ENCODE peak calls at places on chromosome 11, in seven cellular contexts. K is effector memory CD4-positive, alpha-beta T cell; Z is K562; U is pancreas; F is neural progenitor cell; R is esophagus squamous epithelium; H is PC-3. C is an unnamed sample.

GRCh38 chr11:820655-821512 is 2.2 kb downstream of the PNPLA2 start:
- DNase-seq in Z (no peak), H (peak), K (no peak), U (peak), R (no peak), F (no peak), C (peak)

GRCh38 chr11:1234771-1235614 is 12.1 kb downstream of the MUC5B start:
- DNase-seq in R (no peak), Z (no peak), U (peak), K (no peak), F (peak), H (no peak), C (no peak)

GRCh38 chr11:15551897-15552851 is 437.5 kb downstream of the INSC start:
- DNase-seq in U (no peak), R (no peak), H (no peak), Z (no peak), F (peak), K (no peak), C (no peak)

GRCh38 chr11:95520765-95521542 is 268.6 kb downstream of the FAM76B start:
- DNase-seq in K (no peak), R (no peak), Z (no peak), U (no peak), F (no peak), H (peak), C (no peak)

GRCh38 chr11:126989942-126990715 is 10.4 kb downstream of the KIRREL3 start:
- DNase-seq in U (peak), K (peak), F (peak), R (no peak), H (peak), Z (peak), C (peak)

GRCh38 chr11:26741036-26741435 is 19.2 kb upstream of the SLC5A12 start:
- DNase-seq in Z (peak), K (no peak), F (peak), H (no peak), R (no peak), U (no peak), C (no peak)

GRCh38 chr11:107271425-107271824 is 186.2 kb downstream of the CWF19L2 start:
- DNase-seq in K (no peak), H (no peak), R (no peak), U (no peak), Z (no peak), F (no peak), C (no peak)

GRCh38 chr11:44725016-44725651 is 1.6 kb upstream of the TSPAN18 start:
- DNase-seq in K (no peak), H (no peak), R (no peak), U (no peak), Z (no peak), F (no peak), C (no peak)

GRCh38 chr11:1749020-1749758 is 1.2 kb downstream of the IFITM10 start:
- DNase-seq in K (no peak), H (no peak), Z (no peak), R (no peak), F (peak), U (peak), C (no peak)

GRCh38 chr11:94125408-94126120 is 3.1 kb upstream of the PANX1 start:
- DNase-seq in K (no peak), R (no peak), F (no peak), Z (no peak), U (no peak), H (no peak), C (no peak)

GRCh38 chr11:95296621-95297025 is 65.6 kb upstream of the SESN3 start:
- DNase-seq in F (no peak), H (no peak), R (no peak), Z (no peak), U (no peak), K (no peak), C (no peak)

GRCh38 chr11:78379039-78379670 is 38.5 kb downstream of the GAB2 start:
- DNase-seq in K (no peak), H (no peak), Z (peak), R (no peak), U (no peak), F (no peak), C (no peak)

GRCh38 chr11:20089796-20090653 is 70.2 kb downstream of the DBX1 start:
- DNase-seq in Z (peak), K (no peak), R (no peak), F (no peak), H (no peak), U (no peak), C (no peak)

GRCh38 chr11:77067776-77068460 is 1.1 kb downstream of the CAPN5 start:
- DNase-seq in U (peak), F (no peak), K (no peak), R (no peak), Z (no peak), H (no peak), C (no peak)

GRCh38 chr11:109785714-109786113 is 307.5 kb upstream of the ZC3H12C start:
- DNase-seq in U (no peak), R (no peak), F (no peak), Z (no peak), H (peak), K (no peak), C (no peak)

GRCh38 chr11:120952503-120953229 is 71.2 kb upstream of the TBCEL start:
- DNase-seq in R (peak), U (peak), Z (peak), H (peak), F (peak), K (peak), C (peak)

GRCh38 chr11:120953230-120953558 is 70.7 kb upstream of the TBCEL start:
- DNase-seq in H (no peak), K (no peak), R (no peak), U (no peak), Z (no peak), F (no peak), C (no peak)

GRCh38 chr11:120954381-120954780 is 69.5 kb upstream of the TBCEL start:
- DNase-seq in K (no peak), Z (no peak), H (no peak), R (no peak), F (no peak), U (no peak), C (no peak)

GRCh38 chr11:120945042-120945441 is 78.9 kb upstream of the TBCEL start:
- DNase-seq in U (no peak), H (no peak), F (no peak), K (no peak), R (no peak), Z (no peak), C (no peak)

DNA sequence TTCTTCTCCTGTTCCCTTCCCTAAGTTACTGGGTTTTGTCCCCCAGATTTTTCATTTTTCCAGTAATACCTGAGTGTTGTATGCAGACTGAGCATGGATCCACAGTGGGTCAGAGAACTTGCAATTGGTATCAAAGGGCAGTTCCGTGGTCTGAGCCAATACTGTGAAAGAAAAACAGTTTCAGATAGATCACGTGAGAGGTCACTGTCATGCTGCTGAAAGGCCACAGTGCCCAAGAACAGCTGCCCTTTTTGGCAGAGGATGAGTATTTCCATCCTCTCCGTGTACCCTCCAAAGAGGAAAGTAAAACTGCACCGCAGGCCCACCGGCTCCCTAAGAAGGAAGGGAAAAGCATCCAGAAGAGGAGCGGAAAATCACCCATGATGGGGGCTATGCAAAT is 73.0 kb upstream of the TBCEL start:
- DNase-seq in Z (no peak), F (no peak), U (no peak), H (no peak), K (no peak), R (no peak), C (no peak)
- H3K27ac ChIP-seq in Z (no peak), F (no peak), U (no peak), H (no peak), K (no peak), R (no peak), C (no peak)

DNA sequence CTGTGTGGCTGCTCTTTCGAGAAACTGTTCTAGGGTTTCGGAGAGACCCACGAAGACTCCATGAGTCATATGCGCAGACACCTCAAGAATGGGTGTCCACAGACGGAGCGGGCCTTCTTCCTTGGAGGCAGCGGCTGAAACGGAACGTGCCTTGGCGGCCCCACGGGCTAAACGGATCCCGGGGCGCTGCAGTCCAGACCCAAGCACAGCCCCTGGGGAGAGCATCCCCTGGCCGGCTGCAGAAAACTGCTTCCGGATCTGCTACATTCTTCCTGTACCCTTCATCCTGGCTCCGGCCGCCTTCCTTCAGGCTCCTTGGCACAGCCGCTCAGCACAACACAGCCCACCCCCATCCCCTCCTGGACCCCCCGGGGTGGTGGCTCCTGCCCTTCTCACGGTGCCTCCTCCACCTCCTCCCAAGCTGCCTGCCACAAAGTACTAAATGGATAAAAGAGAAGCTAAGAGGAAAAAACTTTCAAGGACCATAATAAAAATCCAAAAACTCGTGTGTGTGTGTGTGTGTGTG is 25.4 kb downstream of the CPT1A start:
- DNase-seq in F (peak), H (no peak), Z (no peak), U (no peak), K (no peak), R (no peak), C (no peak)
- H3K27ac ChIP-seq in F (no peak), H (no peak), Z (no peak), U (no peak), K (no peak), R (no peak), C (no peak)

DNA sequence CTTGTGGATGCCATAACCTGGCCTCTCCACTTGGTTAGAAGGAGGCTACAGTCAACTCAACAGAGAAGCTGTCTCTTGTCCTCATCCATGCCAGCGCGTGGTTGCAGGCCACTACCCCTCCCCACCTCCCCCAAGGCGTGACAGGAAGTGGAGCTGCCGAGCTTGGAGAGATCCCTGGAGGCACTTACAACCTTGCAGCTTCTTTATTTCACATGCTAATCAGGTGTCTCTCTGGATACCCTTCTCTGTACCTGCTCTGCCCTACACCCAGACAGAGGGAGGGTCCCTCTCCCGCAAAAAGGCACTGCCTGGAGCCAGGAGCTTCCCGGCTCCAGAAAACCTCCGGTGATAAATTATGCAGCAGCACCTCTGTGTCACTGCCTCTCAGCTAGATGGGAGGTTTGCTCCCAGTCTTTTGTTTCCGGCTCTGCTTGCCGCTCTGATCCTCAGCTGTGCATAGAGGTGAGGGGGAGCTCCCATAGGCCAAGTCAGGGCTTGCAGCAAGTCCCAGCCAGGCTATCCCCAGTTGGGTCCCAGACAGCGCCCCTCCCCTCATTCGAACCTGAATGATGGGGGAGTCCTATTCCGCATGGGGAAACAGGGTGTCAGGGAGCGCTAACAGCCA is 5.7 kb downstream of the LRP4 start:
- DNase-seq in F (peak), K (no peak), R (no peak), H (peak), U (no peak), Z (no peak), C (peak)
- H3K27ac ChIP-seq in F (peak), K (no peak), R (no peak), H (no peak), U (no peak), Z (no peak), C (peak)

DNA sequence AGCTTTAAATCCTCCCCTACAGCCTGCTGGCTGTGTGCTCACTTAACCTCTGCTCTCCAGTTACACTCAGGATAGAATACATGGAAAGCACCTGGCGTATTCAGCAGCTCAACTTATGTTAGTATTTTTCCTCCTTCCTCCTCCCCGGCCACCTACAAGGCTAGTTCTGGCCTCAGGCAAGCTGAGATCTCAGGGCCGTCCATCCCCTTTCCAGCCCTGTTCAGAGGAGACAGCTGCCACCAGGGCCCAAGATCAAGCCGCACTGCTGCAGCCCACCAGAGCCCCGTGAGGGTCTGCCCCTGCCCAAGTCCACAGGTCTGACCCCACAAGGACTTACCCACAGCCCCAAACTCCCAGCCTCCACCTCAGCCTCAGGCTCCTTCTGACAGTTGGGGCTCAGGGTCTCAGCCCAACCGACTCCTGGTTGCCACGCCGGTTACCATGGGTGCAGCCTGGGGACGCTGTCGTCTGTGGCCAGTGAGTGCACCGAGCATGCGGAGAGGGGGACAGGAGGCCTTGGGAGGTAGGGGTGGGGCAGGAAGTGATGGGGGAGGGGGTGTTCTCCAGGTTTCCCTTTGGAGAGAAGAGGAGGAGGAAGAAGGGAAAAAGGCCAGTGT is at the start of gene C11orf16:
- DNase-seq in U (no peak), H (no peak), F (no peak), Z (no peak), R (no peak), K (no peak), C (no peak)
- H3K27ac ChIP-seq in U (no peak), H (no peak), F (no peak), Z (no peak), R (no peak), K (no peak), C (no peak)

GRCh38 chr11:12402027-12402426 is 24.7 kb downstream of the PARVA start:
- DNase-seq in K (no peak), Z (no peak), H (no peak), U (no peak), F (no peak), R (no peak), C (no peak)

GRCh38 chr11:12399355-12399754 is 22.0 kb downstream of the PARVA start:
- DNase-seq in H (no peak), F (no peak), U (no peak), R (no peak), Z (no peak), K (no peak), C (no peak)

GRCh38 chr11:12395333-12395732 is 18.0 kb downstream of the PARVA start:
- DNase-seq in U (no peak), R (no peak), Z (no peak), F (no peak), K (no peak), H (no peak), C (peak)

GRCh38 chr11:12394601-12395000 is 17.2 kb downstream of the PARVA start:
- DNase-seq in Z (no peak), H (no peak), R (no peak), U (no peak), F (no peak), K (no peak), C (no peak)

GRCh38 chr11:12397953-12398352 is 20.6 kb downstream of the PARVA start:
- DNase-seq in U (no peak), K (no peak), Z (no peak), H (peak), R (no peak), F (no peak), C (no peak)
- H3K27ac ChIP-seq in U (no peak), K (no peak), Z (no peak), H (no peak), R (peak), F (no peak), C (no peak)

GRCh38 chr11:63609971-63610580 is 4.2 kb downstream of the PLAAT3 start:
- DNase-seq in Z (no peak), U (no peak), F (no peak), K (no peak), H (no peak), R (no peak), C (no peak)

GRCh38 chr11:63611395-63611747 is 2.9 kb downstream of the PLAAT3 start:
- DNase-seq in H (no peak), F (no peak), Z (no peak), R (no peak), K (no peak), U (no peak), C (no peak)

GRCh38 chr11:63612181-63612580 is 2.1 kb downstream of the PLAAT3 start:
- DNase-seq in F (no peak), H (no peak), R (no peak), U (no peak), Z (no peak), K (no peak), C (no peak)

GRCh38 chr11:63609536-63609935 is 4.7 kb downstream of the PLAAT3 start:
- DNase-seq in R (no peak), F (no peak), U (no peak), H (no peak), K (no peak), Z (no peak), C (peak)

GRCh38 chr11:63610604-63611394 is 3.4 kb downstream of the PLAAT3 start:
- DNase-seq in Z (no peak), R (no peak), U (no peak), K (no peak), F (peak), H (no peak), C (no peak)
- H3K27ac ChIP-seq in Z (no peak), R (no peak), U (no peak), K (no peak), F (no peak), H (no peak), C (peak)

GRCh38 chr11:86149813-86150212 is 80.9 kb upstream of the PICALM start:
- DNase-seq in Z (no peak), F (no peak), K (no peak), R (no peak), H (no peak), U (no peak), C (no peak)
- H3K27ac ChIP-seq in Z (peak), F (no peak), K (no peak), R (no peak), H (no peak), U (no peak), C (peak)

DNA sequence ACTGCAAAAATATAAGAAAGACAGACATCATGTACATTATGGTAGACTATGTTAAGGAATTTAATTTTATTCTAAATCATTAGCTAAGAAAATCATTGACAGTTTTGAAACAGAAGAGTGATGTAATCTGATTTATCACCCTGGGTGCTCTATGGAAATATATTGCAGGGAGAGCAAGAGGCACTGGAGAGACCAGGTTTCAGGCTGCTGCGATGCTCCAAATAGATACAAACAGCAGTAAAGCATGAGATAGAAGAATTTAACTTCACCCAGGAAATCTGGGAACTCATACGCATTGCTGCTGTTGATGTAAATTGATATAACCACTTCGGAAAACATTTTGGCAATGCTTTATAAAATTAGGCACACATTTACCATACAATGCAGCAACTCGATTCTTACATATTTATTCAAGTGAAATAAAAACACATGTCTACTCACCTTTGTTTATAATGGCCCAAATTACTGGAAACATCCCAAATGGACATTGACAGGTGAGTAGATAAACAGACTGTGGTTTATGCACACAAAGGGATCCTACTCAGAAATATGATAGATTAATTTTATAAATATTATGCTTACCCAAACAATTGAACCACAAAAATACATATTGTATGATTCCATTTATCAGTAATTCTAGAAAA is 535.1 kb upstream of the CHORDC1 start:
- DNase-seq in R (no peak), H (peak), F (no peak), U (no peak), K (no peak), Z (no peak), C (no peak)
- H3K27ac ChIP-seq in R (no peak), H (no peak), F (no peak), U (no peak), K (no peak), Z (no peak), C (no peak)

GRCh38 chr11:48122656-48123055 is 94.0 kb upstream of the OR4B1 start:
- DNase-seq in Z (no peak), H (no peak), U (no peak), F (no peak), R (no peak), K (no peak), C (no peak)

GRCh38 chr11:48122246-48122645 is 94.4 kb upstream of the OR4B1 start:
- DNase-seq in U (no peak), H (no peak), F (no peak), Z (no peak), R (no peak), K (no peak), C (no peak)

GRCh38 chr11:48124880-48125279 is 91.7 kb upstream of the OR4B1 start:
- DNase-seq in U (no peak), R (no peak), H (no peak), F (no peak), Z (no peak), K (no peak), C (no peak)

GRCh38 chr11:48123934-48124755 is 92.5 kb upstream of the OR4B1 start:
- DNase-seq in U (no peak), Z (no peak), F (no peak), R (no peak), K (no peak), H (no peak), C (no peak)

GRCh38 chr11:48123249-48123875 is 93.2 kb upstream of the OR4B1 start:
- DNase-seq in Z (no peak), F (no peak), U (no peak), H (no peak), K (no peak), R (no peak), C (no peak)
- H3K27ac ChIP-seq in Z (no peak), F (no peak), U (no peak), H (no peak), K (no peak), R (no peak), C (no peak)